ENCODE peak calls at places on chromosomes 4 and X, in five cellular contexts. N is A549, B is aorta, O is endothelial cell of umbilical vein, T is PC-9. Y is an unnamed sample. For H3K4me1, the result is how much of the 10 kb centered on the place peaks cover.

GRCh38 chrX:26909728-26910127 is 553.4 kb downstream of the PPP4R3C start:
- DNase-seq in N (no peak), B (no peak), O (no peak), T (no peak), Y (no peak)

GRCh38 chr4:118968006-118968405 is 79.4 kb downstream of the SYNPO2 start:
- DNase-seq in N (no peak), B (no peak), O (peak), T (peak), Y (no peak)

GRCh38 chrX:15931362-15931761 is 76.7 kb upstream of the AP1S2 start:
- DNase-seq in N (no peak), B (no peak), O (no peak), T (no peak), Y (no peak)

GRCh38 chr4:120005091-120005490 is 61.6 kb downstream of the MAD2L1 start:
- DNase-seq in N (no peak), B (no peak), O (no peak), T (no peak), Y (no peak)

GRCh38 chrX:103343105-103343504 is 13.1 kb downstream of the TCEAL7 start:
- DNase-seq in N (peak), B (no peak), O (peak), T (peak), Y (peak)

GRCh38 chrX:129938081-129938480 is 32.1 kb downstream of the UTP14A start:
- DNase-seq in N (no peak), B (no peak), O (no peak), T (no peak), Y (no peak)

GRCh38 chrX:129478516-129478915 is 44.8 kb downstream of the SMARCA1 start:
- DNase-seq in N (no peak), B (no peak), O (no peak), T (no peak), Y (no peak)

GRCh38 chr4:118967393-118967792 is 78.7 kb downstream of the SYNPO2 start:
- DNase-seq in N (no peak), B (no peak), O (no peak), T (no peak), Y (no peak)

GRCh38 chrX:133966199-133966598 is 19.2 kb downstream of the GPC3 start:
- DNase-seq in N (no peak), B (no peak), O (no peak), T (no peak), Y (no peak)
- H3K4me1 ChIP-seq in N (under half), B (under half), O (under half), T (under half), Y (under half)

GRCh38 chr4:42643685-42644084 is 13.2 kb downstream of the ATP8A1 start:
- DNase-seq in N (no peak), B (no peak), O (no peak), T (no peak), Y (no peak)
- H3K4me1 ChIP-seq in N (under half), B (under half), O (under half), T (under half), Y (under half)

GRCh38 chr4:168848112-168848511 is 161.9 kb downstream of the CBR4 start:
- DNase-seq in N (no peak), B (no peak), O (peak), T (no peak), Y (no peak)

GRCh38 chr4:168852933-168853713 is 156.9 kb downstream of the CBR4 start:
- DNase-seq in N (no peak), B (no peak), O (no peak), T (no peak), Y (no peak)

GRCh38 chr4:168852387-168852786 is 157.7 kb downstream of the CBR4 start:
- DNase-seq in N (no peak), B (no peak), O (no peak), T (no peak), Y (no peak)

GRCh38 chr4:168848977-168849687 is 160.9 kb downstream of the CBR4 start:
- DNase-seq in N (no peak), B (no peak), O (peak), T (no peak), Y (no peak)

GRCh38 chr4:168850016-168850415 is 160.0 kb downstream of the CBR4 start:
- DNase-seq in N (no peak), B (no peak), O (no peak), T (no peak), Y (no peak)
- H3K4me1 ChIP-seq in N (under half), B (under half), O (under half), T (under half), Y (under half)

GRCh38 chrX:65671286-65671685 is 3.8 kb downstream of the MSN start:
- DNase-seq in N (no peak), B (no peak), O (no peak), T (no peak), Y (no peak)
- H3K4me1 ChIP-seq in N (half or more), B (under half), O (half or more), T (under half), Y (under half)

DNA sequence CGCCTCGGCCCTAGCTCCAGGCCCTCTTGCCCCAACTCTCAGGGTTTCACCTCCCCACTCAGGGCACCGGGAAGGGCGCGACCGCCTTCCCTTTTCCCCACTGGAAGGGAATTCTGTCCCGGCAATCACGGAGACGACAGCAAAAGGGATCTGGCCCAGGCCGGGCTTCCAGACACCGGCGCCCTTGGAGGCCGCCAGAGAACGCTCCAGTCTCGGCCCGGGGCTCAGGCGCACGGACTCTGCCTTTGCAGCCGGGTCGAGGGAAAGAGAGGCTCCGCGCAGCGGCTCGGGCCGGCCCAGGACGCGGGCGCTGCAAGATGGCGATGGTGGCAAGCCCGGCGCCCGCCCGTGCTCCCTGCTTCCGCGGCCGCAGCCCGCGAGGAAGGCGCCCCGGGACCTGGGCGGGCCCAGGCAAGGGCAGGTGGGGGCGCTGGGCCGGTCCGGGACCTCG is 1.1 kb downstream of the CTBP1 start:
- DNase-seq in N (no peak), B (no peak), O (no peak), T (no peak), Y (no peak)
- H3K4me1 ChIP-seq in N (under half), B (under half), O (under half), T (under half), Y (under half)

GRCh38 chr4:151689211-151689991 is 71.4 kb downstream of the GATB start:
- DNase-seq in N (no peak), B (no peak), O (no peak), T (no peak), Y (peak)

GRCh38 chr4:151690164-151690856 is 70.5 kb downstream of the GATB start:
- DNase-seq in N (no peak), B (no peak), O (peak), T (no peak), Y (no peak)

GRCh38 chr4:151688003-151688784 is 72.6 kb downstream of the GATB start:
- DNase-seq in N (no peak), B (no peak), O (peak), T (no peak), Y (peak)

GRCh38 chr4:151687021-151687640 is 73.7 kb downstream of the GATB start:
- DNase-seq in N (no peak), B (no peak), O (no peak), T (no peak), Y (no peak)

GRCh38 chr4:151688785-151689043 is 72.1 kb downstream of the GATB start:
- DNase-seq in N (no peak), B (no peak), O (no peak), T (no peak), Y (no peak)
- H3K4me1 ChIP-seq in N (under half), B (under half), O (under half), T (under half), Y (under half)

GRCh38 chrX:71563921-71564320 is 14.3 kb upstream of the GCNA start:
- DNase-seq in N (no peak), B (no peak), O (no peak), T (no peak), Y (no peak)

DNA sequence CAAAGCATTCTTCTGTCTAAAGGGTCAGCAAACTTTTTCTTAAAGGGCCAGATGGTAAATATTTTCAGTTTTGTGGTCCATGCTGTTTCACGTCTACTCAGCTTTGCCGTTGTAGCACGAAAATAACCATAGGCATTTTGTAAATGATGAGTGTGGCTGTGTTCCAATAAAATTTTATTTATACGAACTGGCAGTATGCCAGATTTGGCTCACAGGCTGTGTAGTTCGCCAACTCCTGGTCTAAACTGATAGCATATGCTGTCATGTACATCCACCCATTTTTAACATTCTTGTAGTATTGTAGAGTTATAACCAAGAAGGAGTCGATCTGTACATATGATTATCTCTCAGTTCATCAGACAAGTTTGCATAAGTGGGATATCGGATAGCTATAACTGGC is 12.6 kb upstream of the GCNA start:
- DNase-seq in N (no peak), B (no peak), O (peak), T (no peak), Y (no peak)
- H3K4me1 ChIP-seq in N (under half), B (under half), O (under half), T (under half), Y (under half)

GRCh38 chr4:108130955-108131354 is 37.8 kb downstream of the LEF1 start:
- DNase-seq in N (no peak), B (no peak), O (no peak), T (no peak), Y (no peak)

GRCh38 chr4:108140328-108140727 is 28.4 kb downstream of the LEF1 start:
- DNase-seq in N (no peak), B (no peak), O (no peak), T (no peak), Y (no peak)

GRCh38 chr4:108141213-108142045 is 27.3 kb downstream of the LEF1 start:
- DNase-seq in N (no peak), B (no peak), O (no peak), T (no peak), Y (no peak)

GRCh38 chr4:108139089-108139488 is 29.6 kb downstream of the LEF1 start:
- DNase-seq in N (no peak), B (no peak), O (no peak), T (no peak), Y (no peak)

GRCh38 chr4:108135549-108136209 is 33.1 kb downstream of the LEF1 start:
- DNase-seq in N (no peak), B (no peak), O (no peak), T (no peak), Y (peak)
- H3K4me1 ChIP-seq in N (under half), B (under half), O (under half), T (under half), Y (under half)

GRCh38 chrX:10620121-10620699 is at the start of gene MID1:
- DNase-seq in N (peak), B (peak), O (peak), T (peak), Y (peak)

GRCh38 chrX:10619311-10620015 is 922 bp downstream of the MID1 start:
- DNase-seq in N (no peak), B (no peak), O (peak), T (no peak), Y (no peak)

GRCh38 chrX:10617964-10618342 is 2.4 kb downstream of the MID1 start:
- DNase-seq in N (peak), B (no peak), O (peak), T (peak), Y (peak)

GRCh38 chrX:10617186-10617963 is 3.0 kb downstream of the MID1 start:
- DNase-seq in N (no peak), B (no peak), O (no peak), T (peak), Y (no peak)

GRCh38 chrX:10618911-10619310 is 1.5 kb downstream of the MID1 start:
- DNase-seq in N (no peak), B (no peak), O (peak), T (no peak), Y (no peak)
- H3K4me1 ChIP-seq in N (under half), B (under half), O (under half), T (under half), Y (under half)

GRCh38 chr4:156146581-156146980 is 192.9 kb upstream of the CTSO start:
- DNase-seq in N (no peak), B (no peak), O (no peak), T (no peak), Y (no peak)
- H3K4me1 ChIP-seq in N (under half), B (under half), O (under half), T (under half), Y (under half)

Y was measured in foreskin keratinocyte.